ENCODE peak calls at places on chromosomes 6 and 20, in nine cellular contexts. D is coronary artery; B is AG04450; H is naive thymus-derived CD4-positive, alpha-beta T cell; U is astrocyte of the spinal cord; Y is GM12865; I is upper lobe of right lung; T is IMR-90; M is adrenal gland. J is an unnamed sample.

GRCh38 chr20:59602546-59603080 is 1.7 kb upstream of the PHACTR3 start:
- DNase-seq in H (no peak), U (no peak), M (no peak), B (no peak), I (no peak), D (no peak), T (no peak), Y (no peak), J (no peak)

GRCh38 chr6:56795852-56796532 is 153.3 kb upstream of the DST start:
- DNase-seq in U (peak; percentile 40), Y (no peak), D (no peak), T (peak; percentile 43), I (no peak), M (no peak), B (no peak), H (no peak), J (no peak)

GRCh38 chr6:127949251-127949650 is 48.4 kb upstream of the THEMIS start:
- DNase-seq in U (no peak), B (no peak), Y (no peak), H (no peak), D (no peak), M (no peak), T (no peak), I (no peak), J (no peak)

GRCh38 chr20:2873747-2874041 is 413 bp downstream of the PTPRA start:
- DNase-seq in H (no peak), U (peak; percentile 23), B (no peak), Y (peak; percentile 71), T (peak; percentile 28), M (peak; percentile 64), D (peak; percentile 81), I (peak; percentile 80), J (no peak)

GRCh38 chr6:129619579-129620233 is 90.3 kb downstream of the ARHGAP18 start:
- DNase-seq in I (no peak), M (no peak), U (no peak), T (no peak), Y (peak; percentile 9), D (no peak), B (no peak), H (no peak), J (no peak)

GRCh38 chr6:18016698-18017097 is 29.3 kb upstream of the KIF13A start:
- DNase-seq in U (no peak), I (no peak), D (no peak), H (no peak), Y (no peak), T (no peak), M (no peak), B (no peak), J (no peak)

GRCh38 chr6:138231399-138231886 is 13.2 kb upstream of the PBOV1 start:
- DNase-seq in T (no peak), H (no peak), Y (no peak), D (no peak), B (no peak), U (peak; percentile 12), I (no peak), M (peak; percentile 66), J (no peak)

GRCh38 chr6:13710552-13711383 is 867 bp downstream of the RANBP9 start:
- DNase-seq in M (peak; percentile 73), B (no peak), U (no peak), I (peak; percentile 83), D (peak; percentile 77), Y (peak; percentile 55), T (no peak), H (peak; percentile 19), J (no peak)

GRCh38 chr20:50579511-50579910 is 69.3 kb downstream of the PTPN1 start:
- DNase-seq in U (no peak), H (no peak), I (no peak), B (no peak), D (no peak), Y (no peak), M (peak; percentile 46), T (no peak), J (no peak)

GRCh38 chr20:44038681-44039123 is 124.0 kb downstream of the TOX2 start:
- DNase-seq in B (no peak), D (no peak), T (no peak), U (no peak), Y (no peak), M (peak; percentile 54), I (peak; percentile 49), H (no peak), J (no peak)

GRCh38 chr20:48676125-48676524 is 151.7 kb downstream of the PREX1 start:
- DNase-seq in H (no peak), M (no peak), U (no peak), I (no peak), Y (no peak), T (no peak), B (no peak), D (no peak), J (no peak)

GRCh38 chr20:17960927-17961599 is 7.5 kb downstream of the SNX5 start:
- DNase-seq in B (peak; percentile 75), I (no peak), D (no peak), U (peak; percentile 85), T (peak; percentile 66), Y (peak; percentile 44), H (no peak), M (no peak), J (no peak)
- H3K4me3 ChIP-seq in B (peak overlapping the region; percentile 15), I (no peak overlapping the region), D (peak overlapping the region; percentile 35), U (no peak overlapping the region), T (no peak overlapping the region), Y (peak overlapping the region; percentile 48), H (no peak overlapping the region), M (no peak overlapping the region), J (peak overlapping the region; percentile 1)

DNA sequence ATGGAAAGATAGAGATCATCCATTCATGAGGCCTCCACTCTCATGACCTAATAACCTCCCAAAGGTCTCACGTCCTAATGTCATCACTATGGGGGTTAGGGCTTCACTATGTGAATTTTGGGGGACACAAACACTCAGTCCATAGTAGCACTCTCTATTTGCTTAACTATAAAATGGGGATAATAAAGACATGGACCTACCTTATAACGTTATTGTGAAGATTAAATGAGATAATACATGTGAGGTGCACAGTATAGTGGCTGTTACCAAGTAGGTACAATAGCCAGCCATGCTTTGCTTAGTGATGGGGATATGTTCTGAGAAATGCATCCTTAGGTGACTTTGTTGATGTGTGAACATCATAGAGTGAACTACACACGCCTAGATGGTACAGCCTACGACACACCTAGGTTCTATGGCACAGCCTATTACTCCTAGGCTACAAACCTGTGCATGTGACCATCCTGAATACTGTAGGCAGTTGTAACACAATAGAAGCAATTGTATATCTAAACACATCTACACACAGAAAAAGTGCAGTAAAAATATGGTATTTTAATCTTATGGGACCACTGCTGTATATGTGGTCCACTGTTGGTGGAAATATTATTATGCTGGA is 39.7 kb downstream of the PPP1R14C start:
- DNase-seq in U (no peak), H (no peak), Y (no peak), I (no peak), M (no peak), D (no peak), T (no peak), B (no peak), J (no peak)
- H3K4me3 ChIP-seq in U (no peak overlapping the region), H (no peak overlapping the region), Y (no peak overlapping the region), I (no peak overlapping the region), M (no peak overlapping the region), D (no peak overlapping the region), T (no peak overlapping the region), B (no peak overlapping the region), J (no peak overlapping the region)

GRCh38 chr6:22145823-22146379 is 150.9 kb downstream of the PRL start:
- DNase-seq in Y (no peak), H (no peak), U (peak; percentile 79), M (peak; percentile 60), I (no peak), D (no peak), T (peak; percentile 78), B (peak; percentile 42), J (no peak)
- H3K4me3 ChIP-seq in Y (no peak overlapping the region), H (no peak overlapping the region), U (no peak overlapping the region), M (no peak overlapping the region), I (no peak overlapping the region), D (no peak overlapping the region), T (no peak overlapping the region), B (no peak overlapping the region), J (no peak overlapping the region)

GRCh38 chr6:112501705-112502104 is 154.6 kb downstream of the RFPL4B start:
- DNase-seq in M (peak; percentile 50), T (peak; percentile 80), Y (no peak), U (peak; percentile 61), B (peak; percentile 58), D (no peak), I (no peak), H (no peak), J (no peak)
- H3K4me3 ChIP-seq in M (no peak overlapping the region), T (peak overlapping the region; percentile 0), Y (no peak overlapping the region), U (no peak overlapping the region), B (peak overlapping the region; percentile 25), D (no peak overlapping the region), I (no peak overlapping the region), H (no peak overlapping the region), J (no peak overlapping the region)

GRCh38 chr20:58231678-58232077 is 3.2 kb upstream of the ANKRD60 start:
- DNase-seq in T (peak; percentile 22), I (no peak), H (peak; percentile 29), B (no peak), D (no peak), Y (peak; percentile 20), M (no peak), U (no peak), J (no peak)

GRCh38 chr20:58228484-58229197 is at the start of gene ANKRD60:
- DNase-seq in H (peak; percentile 78), I (no peak), Y (no peak), B (no peak), D (no peak), T (peak; percentile 73), M (peak; percentile 71), U (peak; percentile 68), J (no peak)

GRCh38 chr20:58227391-58228102 is 906 bp downstream of the ANKRD60 start:
- DNase-seq in T (no peak), I (no peak), H (no peak), B (no peak), Y (no peak), U (no peak), D (no peak), M (no peak), J (no peak)

GRCh38 chr20:58228103-58228483 is 360 bp downstream of the ANKRD60 start:
- DNase-seq in D (no peak), U (no peak), Y (no peak), I (no peak), B (no peak), T (peak; percentile 33), H (no peak), M (peak; percentile 63), J (no peak)

DNA sequence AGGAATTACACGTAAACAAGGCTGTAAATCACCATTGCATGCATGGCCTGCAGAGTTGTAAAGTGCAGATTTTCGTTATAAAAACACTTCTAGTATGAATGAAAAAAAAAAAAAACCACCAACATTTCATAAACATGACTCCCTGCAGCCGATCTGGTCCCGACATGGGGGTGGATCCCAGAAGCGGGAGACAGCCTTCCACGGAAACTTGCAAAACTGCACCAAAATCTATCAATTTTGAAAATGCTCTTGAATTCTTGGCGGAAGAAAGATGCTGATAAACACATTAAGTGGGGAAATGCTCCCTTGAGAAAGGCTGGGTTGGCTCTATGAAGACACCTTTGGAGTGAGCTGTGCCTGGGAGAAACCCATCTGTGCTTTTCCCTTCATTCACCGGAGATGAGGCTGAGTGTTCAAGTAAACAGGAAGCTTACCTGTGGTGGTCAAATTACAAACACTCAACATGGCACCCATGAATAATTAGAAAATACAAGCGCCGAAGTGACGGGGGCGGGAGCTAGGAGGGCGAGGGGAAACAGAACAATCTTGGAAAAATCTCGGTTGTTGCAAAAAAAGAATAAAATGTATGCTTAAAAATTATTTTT is 847 bp upstream of the ANKRD60 start:
- DNase-seq in Y (no peak), D (no peak), M (peak; percentile 41), U (no peak), I (no peak), T (peak; percentile 57), H (no peak), B (no peak), J (no peak)
- H3K4me3 ChIP-seq in Y (no peak overlapping the region), D (no peak overlapping the region), M (no peak overlapping the region), U (peak overlapping the region; percentile 43), I (no peak overlapping the region), T (peak overlapping the region; percentile 35), H (no peak overlapping the region), B (peak overlapping the region; percentile 55), J (no peak overlapping the region)

J was measured in GM12864.